ENCODE peak calls at places on chromosomes 16 and 17, in ten cellular contexts. V is Caco-2, J is psoas muscle, W is ELR, G is neural crest cell, O is activated T-cell treated with anti-CD3 and anti-CD28 coated beads for 1 hour, S is heart right ventricle, A is mammary epithelial cell, I is T-helper 2 cell, R is NCI-H524. L is an unnamed sample.

GRCh38 chr16:2341456-2342447 is 1.2 kb upstream of the ABCA3 start:
- DNase-seq in V (no peak), J (peak), W (no peak), G (no peak), O (no peak), S (peak), A (no peak), I (no peak), R (no peak), L (no peak)

GRCh38 chr17:61379457-61380216 is 20.0 kb upstream of the TBX2 start:
- DNase-seq in V (no peak), J (no peak), W (no peak), G (no peak), O (no peak), S (no peak), A (no peak), I (no peak), R (no peak), L (no peak)

GRCh38 chr16:67910162-67910561 is 17.1 kb downstream of the PSKH1 start:
- DNase-seq in V (no peak), J (no peak), W (no peak), G (no peak), O (no peak), S (no peak), A (peak), I (no peak), R (no peak), L (peak)

GRCh38 chr17:42642377-42642776 is 16.7 kb upstream of the TUBG2 start:
- DNase-seq in V (no peak), J (no peak), W (no peak), G (no peak), O (no peak), S (no peak), A (no peak), I (no peak), R (peak), L (no peak)

GRCh38 chr17:19654901-19655300 is 6.3 kb downstream of the ALDH3A2 start:
- DNase-seq in V (no peak), J (no peak), W (no peak), G (no peak), O (no peak), S (no peak), A (no peak), I (no peak), R (no peak), L (peak)

GRCh38 chr17:67452681-67453554 is 75.8 kb downstream of the PITPNC1 start:
- DNase-seq in V (no peak), J (no peak), W (no peak), G (no peak), O (no peak), S (no peak), A (no peak), I (no peak), R (no peak), L (no peak)

GRCh38 chr17:75632863-75633483 is at the start of gene SMIM5:
- DNase-seq in V (peak), J (peak), W (peak), G (peak), O (peak), S (peak), A (peak), I (peak), R (peak), L (peak)

GRCh38 chr17:78032166-78032565 is 73.7 kb downstream of the TNRC6C start:
- DNase-seq in V (no peak), J (no peak), W (peak), G (no peak), O (no peak), S (no peak), A (no peak), I (no peak), R (no peak), L (no peak)

GRCh38 chr17:53736516-53737274 is 86.0 kb upstream of the KIF2B start:
- DNase-seq in V (no peak), J (no peak), W (no peak), G (no peak), O (no peak), S (no peak), A (no peak), I (no peak), R (no peak), L (no peak)

GRCh38 chr16:87560428-87561199 is 41.7 kb upstream of the JPH3 start:
- DNase-seq in V (peak), J (no peak), W (peak), G (no peak), O (no peak), S (peak), A (no peak), I (no peak), R (no peak), L (peak)

GRCh38 chr17:46851029-46851741 is at the start of gene WNT9B:
- DNase-seq in V (peak), J (no peak), W (no peak), G (no peak), O (no peak), S (no peak), A (peak), I (no peak), R (no peak), L (peak)

GRCh38 chr17:31171711-31172110 is 76.9 kb downstream of the NF1 start:
- DNase-seq in V (no peak), J (no peak), W (peak), G (no peak), O (no peak), S (no peak), A (no peak), I (no peak), R (no peak), L (no peak)

GRCh38 chr17:81723651-81724209 is 11.6 kb downstream of the SLC25A10 start:
- DNase-seq in V (no peak), J (no peak), W (no peak), G (no peak), O (no peak), S (no peak), A (peak), I (no peak), R (no peak), L (no peak)

GRCh38 chr16:69482410-69482951 is 58.1 kb downstream of the CYB5B start:
- DNase-seq in V (peak), J (peak), W (no peak), G (no peak), O (no peak), S (peak), A (no peak), I (no peak), R (peak), L (peak)

GRCh38 chr16:31221357-31222160 is 4.6 kb upstream of the PYDC1 start:
- DNase-seq in V (no peak), J (no peak), W (no peak), G (no peak), O (no peak), S (no peak), A (no peak), I (no peak), R (no peak), L (no peak)

GRCh38 chr17:66491213-66491612 is 188.8 kb downstream of the PRKCA start:
- DNase-seq in V (no peak), J (no peak), W (peak), G (no peak), O (no peak), S (no peak), A (no peak), I (no peak), R (no peak), L (no peak)

GRCh38 chr17:49859991-49860953 is 12.4 kb upstream of the TAC4 start:
- DNase-seq in V (no peak), J (no peak), W (peak), G (no peak), O (no peak), S (no peak), A (no peak), I (no peak), R (no peak), L (no peak)

GRCh38 chr17:332558-333322 is 19.9 kb downstream of the RPH3AL start:
- DNase-seq in V (peak), J (peak), W (no peak), G (no peak), O (no peak), S (peak), A (peak), I (no peak), R (no peak), L (no peak)

GRCh38 chr16:85988723-85989313 is 89.9 kb downstream of the IRF8 start:
- DNase-seq in V (no peak), J (no peak), W (no peak), G (no peak), O (no peak), S (no peak), A (no peak), I (no peak), R (no peak), L (no peak)

GRCh38 chr17:4806420-4806769 is 557 bp upstream of the PLD2 start:
- DNase-seq in V (no peak), J (no peak), W (peak), G (no peak), O (no peak), S (no peak), A (peak), I (no peak), R (no peak), L (no peak)

GRCh38 chr16:52597772-52598483 is 51.0 kb upstream of the TOX3 start:
- DNase-seq in V (no peak), J (no peak), W (no peak), G (no peak), O (no peak), S (no peak), A (no peak), I (no peak), R (peak), L (no peak)

GRCh38 chr17:30413109-30413508 is 34.4 kb downstream of the CPD start:
- DNase-seq in V (no peak), J (no peak), W (peak), G (no peak), O (no peak), S (no peak), A (peak), I (no peak), R (no peak), L (peak)

GRCh38 chr17:45248132-45248936 is 13.6 kb downstream of the SPATA32 start:
- DNase-seq in V (peak), J (no peak), W (no peak), G (no peak), O (peak), S (no peak), A (peak), I (peak), R (peak), L (no peak)

GRCh38 chr16:80628254-80628653 is 87.5 kb downstream of the DYNLRB2 start:
- DNase-seq in V (no peak), J (no peak), W (no peak), G (no peak), O (no peak), S (no peak), A (no peak), I (no peak), R (no peak), L (no peak)

GRCh38 chr16:80684136-80684765 is 120.1 kb downstream of the CDYL2 start:
- DNase-seq in V (no peak), J (no peak), W (no peak), G (no peak), O (no peak), S (no peak), A (no peak), I (no peak), R (no peak), L (no peak)